ENCODE peak calls at places on chromosomes 7 and 10, in seven cellular contexts. S is glutamatergic neuron, J is IMR-90, L is psoas muscle, G is breast epithelium, A is PC-3, Q is B cell. X is an unnamed sample.

GRCh38 chr7:81127991-81128390 is 209.1 kb upstream of the SEMA3C start:
- DNase-seq in A (no peak), G (no peak), J (peak), S (no peak), Q (no peak), L (no peak), X (no peak)

GRCh38 chr7:45176091-45176490 is 18.5 kb downstream of the RAMP3 start:
- DNase-seq in Q (no peak), J (no peak), S (no peak), G (no peak), L (peak), A (no peak), X (no peak)

GRCh38 chr7:68107256-68107655 is 1110.6 kb downstream of the TYW1 start:
- DNase-seq in J (no peak), L (no peak), S (no peak), Q (no peak), G (no peak), A (no peak), X (no peak)

GRCh38 chr10:122510326-122510725 is 49.0 kb downstream of the HTRA1 start:
- DNase-seq in G (peak), S (no peak), Q (no peak), L (no peak), J (no peak), A (no peak), X (no peak)

GRCh38 chr10:94402204-94403033 is at the start of gene TBC1D12:
- DNase-seq in J (peak), G (peak), S (peak), L (peak), Q (peak), A (peak), X (peak)

GRCh38 chr7:107463139-107464078 is 6.4 kb upstream of the GPR22 start:
- DNase-seq in J (peak), G (peak), L (peak), Q (peak), S (peak), A (peak), X (peak)

GRCh38 chr10:64430690-64431323 is 909.6 kb downstream of the REEP3 start:
- DNase-seq in S (peak), L (no peak), A (peak), Q (no peak), J (no peak), G (no peak), X (peak)

GRCh38 chr7:81676813-81677212 is 93.0 kb downstream of the HGF start:
- DNase-seq in Q (no peak), J (peak), G (no peak), L (no peak), A (no peak), S (no peak), X (no peak)

GRCh38 chr10:26438534-26439269 is 561 bp downstream of the APBB1IP start:
- DNase-seq in G (no peak), A (no peak), J (no peak), L (peak), S (peak), Q (peak), X (peak)

GRCh38 chr10:24349379-24350110 is 140.6 kb downstream of the KIAA1217 start:
- DNase-seq in S (no peak), A (peak), G (no peak), L (no peak), J (peak), Q (no peak), X (no peak)

GRCh38 chr10:68348265-68348741 is 15.6 kb upstream of the PBLD start:
- DNase-seq in Q (peak), J (peak), L (no peak), A (peak), G (no peak), S (peak), X (peak)

GRCh38 chr7:37062019-37062418 is 337.7 kb upstream of the AOAH start:
- DNase-seq in S (no peak), Q (no peak), L (no peak), J (peak), A (peak), G (no peak), X (no peak)

GRCh38 chr10:35270100-35270499 is 66.2 kb upstream of the CCNY start:
- DNase-seq in S (no peak), J (peak), A (peak), L (no peak), Q (no peak), G (no peak), X (no peak)

GRCh38 chr7:103343758-103344452 is 662 bp downstream of the DNAJC2 start:
- DNase-seq in S (no peak), A (peak), L (no peak), G (no peak), J (peak), Q (no peak), X (peak)

GRCh38 chr10:89100680-89101079 is 106.4 kb downstream of the CH25H start:
- DNase-seq in A (no peak), Q (no peak), G (no peak), L (no peak), S (no peak), J (peak), X (no peak)

GRCh38 chr7:97027427-97028234 is 3.0 kb upstream of the DLX5 start:
- DNase-seq in Q (peak), A (peak), G (peak), S (peak), L (peak), J (peak), X (peak)

GRCh38 chr10:36489928-36490279 is 635.5 kb upstream of the ANKRD30A start:
- DNase-seq in S (no peak), G (no peak), L (no peak), Q (no peak), J (peak), A (peak), X (no peak)

GRCh38 chr10:93913706-93914105 is 19.9 kb downstream of the SLC35G1 start:
- DNase-seq in G (no peak), A (no peak), L (no peak), S (no peak), J (no peak), Q (no peak), X (no peak)

GRCh38 chr10:91636892-91637291 is 4.0 kb upstream of the PPP1R3C start:
- DNase-seq in G (no peak), J (no peak), Q (no peak), L (no peak), S (no peak), A (no peak), X (no peak)

GRCh38 chr7:28075674-28076358 is 104.8 kb downstream of the JAZF1 start:
- DNase-seq in S (no peak), A (no peak), G (no peak), Q (no peak), J (peak), L (no peak), X (no peak)

GRCh38 chr7:123538189-123538714 is 3.9 kb upstream of the IQUB start:
- DNase-seq in G (no peak), S (no peak), L (no peak), J (peak), Q (no peak), A (peak), X (no peak)

GRCh38 chr7:151675521-151675920 is 155.8 kb upstream of the RHEB start:
- DNase-seq in Q (no peak), L (no peak), G (no peak), J (no peak), S (no peak), A (no peak), X (no peak)

GRCh38 chr7:159042639-159043101 is 102.0 kb downstream of the VIPR2 start:
- DNase-seq in S (no peak), J (no peak), A (no peak), G (peak), L (no peak), Q (no peak), X (no peak)

GRCh38 chr7:105644937-105645336 is 63.6 kb upstream of the EFCAB10 start:
- DNase-seq in A (no peak), S (no peak), J (no peak), L (no peak), Q (no peak), G (no peak), X (no peak)

GRCh38 chr10:5915451-5915850 is 25.4 kb downstream of the FBH1 start:
- DNase-seq in J (no peak), G (no peak), L (no peak), A (no peak), Q (no peak), S (no peak), X (no peak)

GRCh38 chr7:55570218-55570873 is 2.0 kb downstream of the VOPP1 start:
- DNase-seq in Q (no peak), L (no peak), S (no peak), J (no peak), A (no peak), G (no peak), X (no peak)

GRCh38 chr10:10516731-10517130 is 500.9 kb upstream of the CELF2 start:
- DNase-seq in Q (no peak), L (no peak), S (no peak), J (no peak), G (no peak), A (no peak), X (no peak)

GRCh38 chr10:71837085-71837827 is 13.8 kb downstream of the PSAP start:
- DNase-seq in S (peak), J (no peak), L (no peak), G (no peak), Q (no peak), A (no peak), X (peak)

GRCh38 chr10:132974886-132975881 is 32.8 kb upstream of the CFAP46 start:
- DNase-seq in S (peak), Q (no peak), G (no peak), J (no peak), L (peak), A (no peak), X (no peak)

GRCh38 chr10:119872860-119873671 is 423 bp upstream of the MCMBP start:
- DNase-seq in Q (peak), J (peak), A (peak), G (peak), S (peak), L (peak), X (peak)
- TF ChIP-seq CTCF in Q (no peak), J (no peak), A (no peak), G (no peak), S (no peak), L (no peak), X (no peak)

DNA sequence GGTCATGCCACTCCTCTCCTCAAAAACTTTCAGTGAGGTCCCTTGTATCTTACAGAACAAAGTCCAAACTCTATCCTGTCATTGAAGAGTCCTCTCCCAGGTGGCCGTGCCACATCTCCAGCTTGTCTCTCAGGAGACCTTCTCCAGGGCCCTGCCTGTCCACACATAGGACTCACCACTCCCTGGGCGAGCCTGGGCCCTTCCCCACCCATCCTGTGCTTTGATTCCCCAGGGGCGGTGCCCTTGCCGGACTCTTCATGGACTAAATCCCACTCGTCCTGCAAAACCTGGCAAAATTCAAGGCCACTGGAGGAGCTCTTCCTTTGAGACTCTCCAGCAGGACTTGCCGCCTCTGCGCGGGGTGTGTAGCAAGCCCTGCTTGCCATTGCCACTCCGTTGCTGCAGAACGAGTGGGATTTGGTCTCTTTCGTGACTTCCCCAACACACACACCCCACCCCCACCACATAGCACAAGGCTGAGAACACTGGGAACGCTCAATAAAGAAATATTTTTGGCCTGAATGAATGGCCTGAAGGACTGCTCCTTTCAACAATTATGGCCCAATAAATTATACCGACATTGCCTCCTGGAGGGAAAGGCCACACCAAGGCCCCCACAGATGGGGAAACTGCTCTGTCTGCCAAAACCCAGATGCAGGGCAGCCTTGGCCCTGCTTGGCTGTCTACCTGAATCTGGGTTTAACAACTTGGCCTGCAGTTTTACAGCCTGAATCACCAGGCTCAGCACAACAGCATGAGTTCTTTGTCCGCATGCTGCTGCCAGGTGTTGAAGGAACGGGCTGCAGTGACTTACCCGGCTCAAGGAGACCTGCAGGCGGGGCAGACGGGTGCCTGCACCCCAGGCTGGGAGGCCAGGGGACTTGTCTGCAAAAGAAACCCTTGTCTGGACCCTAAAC is 72.8 kb upstream of the KAT6B start:
- DNase-seq in A (peak), J (peak), S (no peak), L (no peak), G (no peak), Q (no peak), X (peak)
- TF ChIP-seq CTCF in A (peak), J (no peak), S (no peak), L (no peak), G (no peak), Q (no peak), X (no peak)

DNA sequence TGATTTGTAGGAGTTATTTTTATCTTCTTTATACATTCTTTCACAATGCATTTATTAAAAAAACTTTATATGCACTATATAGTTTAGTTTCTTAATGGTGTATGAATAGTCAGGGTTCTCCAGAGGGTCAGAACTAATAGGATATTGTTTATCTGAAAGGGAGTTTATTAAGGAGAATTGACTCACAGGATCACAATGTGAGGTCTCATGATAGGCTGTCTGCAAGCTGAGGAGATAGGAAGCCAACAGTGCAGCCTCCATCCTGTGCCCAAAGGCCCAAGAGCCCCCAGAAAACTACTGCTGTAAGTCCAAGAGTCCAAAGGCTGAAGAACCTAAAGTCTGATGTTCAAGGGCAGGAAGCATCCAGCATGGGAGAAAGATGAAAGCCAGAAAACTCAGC is 192.8 kb upstream of the AHR start:
- DNase-seq in L (no peak), A (no peak), S (no peak), Q (no peak), J (peak), G (no peak), X (no peak)
- TF ChIP-seq CTCF in L (no peak), A (no peak), S (no peak), Q (no peak), J (no peak), G (no peak), X (no peak)

GRCh38 chr7:129611246-129612111 is at the start of gene NRF1:
- DNase-seq in S (peak), A (peak), Q (peak), G (peak), J (peak), L (peak), X (peak)
- TF ChIP-seq CTCF in S (peak), A (no peak), Q (no peak), G (no peak), J (peak), L (peak), X (no peak)

GRCh38 chr10:6918305-6918704 is 338.2 kb upstream of the PRKCQ start:
- DNase-seq in G (no peak), A (no peak), J (no peak), Q (no peak), S (peak), L (no peak), X (peak)
- TF ChIP-seq CTCF in G (no peak), A (peak), J (peak), Q (peak), S (peak), L (peak), X (peak)

GRCh38 chr7:130559184-130559583 is 67.3 kb downstream of the MEST start:
- DNase-seq in A (no peak), Q (no peak), S (no peak), L (no peak), G (no peak), J (no peak), X (no peak)

GRCh38 chr7:130566898-130567280 is 75.0 kb downstream of the MEST start:
- DNase-seq in A (no peak), J (no peak), Q (no peak), G (no peak), L (no peak), S (no peak), X (no peak)

GRCh38 chr7:130566168-130566897 is 74.4 kb downstream of the MEST start:
- DNase-seq in J (peak), L (no peak), A (peak), Q (no peak), S (no peak), G (no peak), X (no peak)

GRCh38 chr7:130560972-130561371 is 69.1 kb downstream of the MEST start:
- DNase-seq in G (no peak), S (no peak), Q (peak), A (peak), J (peak), L (no peak), X (no peak)
- TF ChIP-seq CTCF in G (no peak), S (no peak), Q (no peak), A (peak), J (peak), L (peak), X (no peak)

GRCh38 chr10:130686680-130687300 is 550.6 kb downstream of the GLRX3 start:
- DNase-seq in A (peak), J (no peak), G (no peak), L (no peak), S (peak), Q (no peak), X (peak)
- TF ChIP-seq CTCF in A (peak), J (no peak), G (no peak), L (peak), S (peak), Q (no peak), X (peak)

GRCh38 chr10:44259090-44259874 is 125.6 kb downstream of the CXCL12 start:
- DNase-seq in Q (no peak), S (no peak), G (no peak), L (no peak), A (no peak), J (no peak), X (no peak)

GRCh38 chr10:44258019-44258418 is 126.9 kb downstream of the CXCL12 start:
- DNase-seq in S (no peak), L (no peak), Q (no peak), J (no peak), G (no peak), A (no peak), X (no peak)

GRCh38 chr10:44260286-44260928 is 124.5 kb downstream of the CXCL12 start:
- DNase-seq in A (no peak), G (no peak), L (no peak), Q (no peak), S (no peak), J (no peak), X (peak)

GRCh38 chr10:44261296-44261695 is 123.6 kb downstream of the CXCL12 start:
- DNase-seq in A (no peak), L (no peak), S (no peak), Q (no peak), J (no peak), G (no peak), X (no peak)

DNA sequence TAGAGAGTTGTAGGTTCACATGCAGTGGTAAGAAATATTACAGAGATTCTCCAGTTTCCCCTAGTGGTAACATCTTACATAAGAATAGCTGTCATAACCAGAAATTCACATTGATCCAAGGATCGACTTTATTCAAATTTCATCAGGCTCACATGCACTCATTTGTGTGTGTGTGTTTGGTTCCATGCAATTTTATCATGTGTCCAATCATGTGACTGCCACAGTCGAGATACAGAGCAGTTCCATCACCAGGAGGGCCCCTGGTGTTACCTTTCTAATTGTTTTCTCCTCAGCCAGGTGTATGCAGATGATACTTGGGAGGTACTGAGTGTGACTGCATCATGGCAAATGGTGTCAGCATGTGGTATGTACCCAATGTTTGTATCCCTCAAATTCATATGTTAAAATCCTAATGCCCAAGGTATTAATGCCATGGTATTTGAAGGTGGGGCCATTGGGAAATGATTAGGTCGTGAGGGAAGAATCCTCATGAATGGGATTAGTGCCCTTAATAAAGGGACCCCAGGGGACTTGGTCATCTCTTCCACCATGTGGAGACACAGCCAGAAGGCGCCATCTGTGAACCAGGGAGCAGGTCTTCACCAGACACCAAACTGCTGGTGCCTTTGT is 126.3 kb downstream of the CXCL12 start:
- DNase-seq in Q (no peak), G (no peak), L (no peak), A (no peak), S (peak), J (no peak), X (no peak)
- TF ChIP-seq CTCF in Q (no peak), G (no peak), L (no peak), A (no peak), S (no peak), J (no peak), X (no peak)

GRCh38 chr7:35430547-35431153 is 176.8 kb upstream of the TBX20 start:
- DNase-seq in A (peak), G (no peak), J (no peak), S (no peak), L (no peak), Q (no peak), X (no peak)
- TF ChIP-seq CTCF in A (peak), G (no peak), J (peak), S (peak), L (peak), Q (peak), X (peak)

GRCh38 chr10:53209941-53210611 is 437.5 kb upstream of the MBL2 start:
- DNase-seq in G (no peak), Q (no peak), L (no peak), S (no peak), A (peak), J (peak), X (no peak)
- TF ChIP-seq CTCF in G (no peak), Q (no peak), L (peak), S (peak), A (peak), J (peak), X (peak)

X was measured in nephron progenitor cell.